ENCODE peak calls at places on chromosomes 5 and 9, in eight cellular contexts. Z is CD4-positive, alpha-beta T cell; U is IMR-90; W is colonic mucosa; F is activated naive CD8-positive, alpha-beta T cell treated with anti-CD3 and anti-CD28 coated beads, Interleukin-2, amount 50 U/mL, for 16 hours; G is NCI-H2081; J is breast epithelium; S is activated T-cell treated with anti-CD3 and anti-CD28 coated beads for 1 hour. P is an unnamed sample.
A peak's percentile ranks its signal among the peaks of the same experiment; 100 is the strongest.

GRCh38 chr9:128145536-128145935 is 3.7 kb upstream of the LCN2 start:
- DNase-seq in J (no peak), Z (no peak), G (no peak), W (no peak), F (no peak), S (no peak), U (no peak), P (no peak)

GRCh38 chr9:79776581-79776980 is 204.8 kb downstream of the TLE4 start:
- DNase-seq in U (peak; percentile 52), S (no peak), Z (no peak), G (no peak), J (no peak), F (no peak), W (no peak), P (no peak)

GRCh38 chr9:95135756-95136155 is 181.8 kb downstream of the FANCC start:
- DNase-seq in F (no peak), G (no peak), J (no peak), S (no peak), W (no peak), Z (no peak), U (no peak), P (no peak)

GRCh38 chr5:2889946-2890475 is 138.5 kb upstream of the IRX2 start:
- DNase-seq in U (no peak), Z (no peak), W (no peak), S (no peak), G (no peak), J (no peak), F (no peak), P (no peak)

GRCh38 chr5:151770383-151771258 is 1.1 kb upstream of the G3BP1 start:
- DNase-seq in U (peak; percentile 42), S (peak; percentile 36), J (peak; percentile 69), W (peak; percentile 67), Z (peak; percentile 57), G (peak; percentile 25), F (no peak), P (peak; percentile 74)

GRCh38 chr9:96021616-96022444 is 146.3 kb downstream of the ERCC6L2 start:
- DNase-seq in W (no peak), G (no peak), F (no peak), Z (no peak), U (no peak), J (no peak), S (no peak), P (no peak)

GRCh38 chr9:91949293-91949945 is 609 bp downstream of the ROR2 start:
- DNase-seq in G (peak; percentile 31), W (no peak), U (no peak), F (no peak), Z (no peak), J (no peak), S (no peak), P (no peak)

GRCh38 chr9:91896513-91897121 is 53.4 kb downstream of the ROR2 start:
- DNase-seq in Z (no peak), S (no peak), J (no peak), F (no peak), W (no peak), G (peak; percentile 6), U (peak; percentile 46), P (peak; percentile 42)

GRCh38 chr5:17400724-17401508 is 97.1 kb upstream of the TAF11L2 start:
- DNase-seq in G (no peak), S (no peak), Z (no peak), J (no peak), F (no peak), W (no peak), U (no peak), P (no peak)

GRCh38 chr9:82325907-82326306 is 337.3 kb downstream of the SPATA31D1 start:
- DNase-seq in S (no peak), J (no peak), U (no peak), W (no peak), G (no peak), Z (no peak), F (no peak), P (no peak)

GRCh38 chr5:32916648-32917047 is 205.5 kb downstream of the NPR3 start:
- DNase-seq in Z (no peak), G (no peak), F (no peak), U (peak; percentile 52), S (no peak), W (no peak), J (no peak), P (peak; percentile 53)